ENCODE peak calls at places on chromosomes 16 and 17, in five cellular contexts. L is left ventricle myocardium superior; Q is Jurkat, Clone E6-1; V is hepatic stellate cell; K is activated T-cell treated with anti-CD3 and anti-CD28 coated beads, Interleukin-2, amount 50 U/mL, for 24 hours. D is an unnamed sample.

GRCh38 chr16:85675528-85675927 is 13.2 kb downstream of the GINS2 start:
- DNase-seq in V (peak), Q (no peak), K (no peak), L (no peak), D (no peak)

GRCh38 chr17:10295728-10296343 is 77.0 kb downstream of the MYH13 start:
- DNase-seq in V (no peak), K (no peak), L (peak), Q (peak), D (peak)

GRCh38 chr16:69108069-69108904 is 2.8 kb downstream of the HAS3 start:
- DNase-seq in K (no peak), L (no peak), Q (no peak), V (no peak), D (no peak)

GRCh38 chr16:31072540-31073072 is 1.4 kb downstream of the ZNF668 start:
- DNase-seq in V (peak), K (no peak), L (no peak), Q (peak), D (no peak)

GRCh38 chr17:81322271-81323082 is 27.4 kb upstream of the SLC38A10 start:
- DNase-seq in L (no peak), K (peak), V (peak), Q (peak), D (no peak)

GRCh38 chr17:9408381-9408780 is 167.2 kb downstream of the STX8 start:
- DNase-seq in K (no peak), L (no peak), Q (no peak), V (no peak), D (no peak)

GRCh38 chr17:82912571-82913089 is 72.8 kb upstream of the ZNF750 start:
- DNase-seq in L (peak), V (no peak), Q (no peak), K (no peak), D (no peak)

GRCh38 chr17:49779730-49780220 is 8.7 kb upstream of the KAT7 start:
- DNase-seq in L (no peak), Q (no peak), K (no peak), V (peak), D (no peak)

GRCh38 chr16:11194913-11195312 is 61.1 kb downstream of the SOCS1 start:
- DNase-seq in V (no peak), L (no peak), K (no peak), Q (no peak), D (no peak)

GRCh38 chr16:31135535-31136286 is at the start of gene PRSS8:
- DNase-seq in K (no peak), L (no peak), Q (no peak), V (no peak), D (no peak)

GRCh38 chr17:20241855-20242254 is 225.5 kb downstream of the LGALS9B start:
- DNase-seq in V (no peak), K (no peak), L (no peak), Q (no peak), D (no peak)

D was measured in activated CD8-positive, alpha-beta memory T cell treated with anti-CD3 and anti-CD28 coated beads for 24 hours.